ENCODE peak calls at places on chromosome 9, in nine cellular contexts. W is posterior cingulate gyrus, E is T follicular helper cell, K is bronchial epithelial cell, F is breast epithelium, Z is NCI-H1417, Y is kidney tubule cell, Q is HCT116, P is ELR. U is an unnamed sample.
A peak's percentile ranks its signal among the peaks of the same experiment; 100 is the strongest.

GRCh38 chr9:95649801-95650213 is 133.0 kb upstream of the PTCH1 start:
- DNase-seq in P (no peak), Y (no peak), E (no peak), F (no peak), W (no peak), Z (no peak), Q (no peak), K (no peak), U (no peak)

GRCh38 chr9:130024597-130024994 is 18.4 kb downstream of the FNBP1 start:
- DNase-seq in F (no peak), P (peak; percentile 49), K (peak; percentile 92), Q (no peak), Y (peak; percentile 84), Z (no peak), W (no peak), E (no peak), U (no peak)

GRCh38 chr9:130997925-130998595 is 10.9 kb upstream of the LAMC3 start:
- DNase-seq in F (no peak), W (peak; percentile 49), P (peak; percentile 83), K (peak; percentile 37), E (no peak), Z (peak; percentile 38), Y (peak; percentile 74), Q (peak; percentile 60), U (peak; percentile 76)

GRCh38 chr9:69249337-69249736 is 75.3 kb downstream of the TJP2 start:
- DNase-seq in Y (no peak), W (no peak), P (no peak), Z (no peak), Q (no peak), K (peak; percentile 28), E (no peak), F (no peak), U (no peak)

GRCh38 chr9:7799934-7800285 is 332 bp upstream of the DMAC1 start:
- DNase-seq in Z (no peak), P (no peak), Q (no peak), W (no peak), Y (no peak), E (no peak), K (no peak), F (no peak), U (no peak)

GRCh38 chr9:114226289-114227055 is 71.1 kb downstream of the COL27A1 start:
- DNase-seq in Q (no peak), P (no peak), E (no peak), W (no peak), Y (no peak), Z (no peak), F (no peak), K (no peak), U (no peak)

GRCh38 chr9:89686134-89686533 is 81.3 kb downstream of the GADD45G start:
- DNase-seq in Y (peak; percentile 32), E (no peak), W (no peak), F (no peak), Q (no peak), K (peak; percentile 96), P (no peak), Z (peak; percentile 73), U (no peak)

GRCh38 chr9:96031366-96031824 is 155.9 kb downstream of the ERCC6L2 start:
- DNase-seq in Q (no peak), F (peak; percentile 75), Y (no peak), P (peak; percentile 36), Z (peak; percentile 3), E (no peak), W (no peak), K (peak; percentile 40), U (no peak)

GRCh38 chr9:112754578-112754977 is 4.0 kb downstream of the SNX30 start:
- DNase-seq in F (no peak), K (peak; percentile 71), P (peak; percentile 74), Y (peak; percentile 35), Q (peak; percentile 49), Z (no peak), W (no peak), E (peak; percentile 4), U (no peak)

GRCh38 chr9:12884736-12885395 is 110.0 kb downstream of the LURAP1L start:
- DNase-seq in K (peak; percentile 87), E (no peak), Z (no peak), Y (peak; percentile 79), F (no peak), W (no peak), Q (peak; percentile 55), P (peak; percentile 94), U (peak; percentile 8)

GRCh38 chr9:129174724-129175514 is 3.1 kb downstream of the IER5L start:
- DNase-seq in E (no peak), Y (peak; percentile 92), F (peak; percentile 86), Q (peak; percentile 65), Z (peak; percentile 19), K (peak; percentile 49), P (peak; percentile 90), W (peak; percentile 49), U (peak; percentile 81)

GRCh38 chr9:81682797-81683196 is 6.5 kb downstream of the TLE1 start:
- DNase-seq in F (no peak), E (no peak), Q (no peak), Y (peak; percentile 25), Z (no peak), P (no peak), W (no peak), K (no peak), U (no peak)

GRCh38 chr9:76818271-76818670 is 54.0 kb downstream of the PCA3 start:
- DNase-seq in K (peak; percentile 95), E (no peak), Z (no peak), P (peak; percentile 97), Q (peak; percentile 91), Y (peak; percentile 96), F (no peak), W (no peak), U (no peak)

GRCh38 chr9:17117372-17117771 is 17.5 kb upstream of the CNTLN start:
- DNase-seq in W (no peak), E (no peak), K (no peak), P (no peak), Z (no peak), Y (no peak), Q (no peak), F (no peak), U (no peak)

GRCh38 chr9:109945571-109945970 is 165.6 kb downstream of the PALM2AKAP2 start:
- DNase-seq in W (no peak), E (no peak), Y (no peak), Q (no peak), F (no peak), P (no peak), K (no peak), Z (no peak), U (no peak)

GRCh38 chr9:93642961-93643360 is 66.6 kb downstream of the PHF2 start:
- DNase-seq in E (no peak), K (no peak), P (peak; percentile 76), F (no peak), Y (peak; percentile 32), W (no peak), Q (no peak), Z (no peak), U (no peak)

GRCh38 chr9:69599232-69599971 is 72.8 kb downstream of the APBA1 start:
- DNase-seq in Z (no peak), E (no peak), F (no peak), P (no peak), Q (no peak), Y (no peak), W (no peak), K (peak; percentile 18), U (no peak)

GRCh38 chr9:87336407-87336806 is 161.3 kb upstream of the DAPK1 start:
- DNase-seq in F (no peak), Q (no peak), W (no peak), P (no peak), Z (no peak), E (no peak), K (no peak), Y (peak; percentile 28), U (no peak)

GRCh38 chr9:27528886-27529315 is 713 bp downstream of the MOB3B start:
- DNase-seq in F (peak; percentile 62), Y (peak; percentile 66), Q (no peak), E (peak; percentile 14), K (peak; percentile 79), W (no peak), Z (no peak), P (peak; percentile 45), U (peak; percentile 59)